ENCODE peak calls at places on chromosomes 4 and X, in four cellular contexts. Q is AG04449, N is heart right ventricle, E is NCI-H1105. O is an unnamed sample.

GRCh38 chrX:135931644-135932487 is 38.4 kb downstream of the SAGE1 start:
- DNase-seq in Q (no peak), N (peak; percentile 15), E (peak; percentile 1), O (peak; percentile 50)

GRCh38 chr4:152935138-152935537 is 985 bp upstream of the FHDC1 start:
- DNase-seq in Q (no peak), N (no peak), E (no peak), O (no peak)

GRCh38 chr4:182141046-182141445 is 102.2 kb upstream of the TENM3 start:
- DNase-seq in Q (no peak), N (no peak), E (no peak), O (no peak)

GRCh38 chr4:145891958-145892357 is 46.7 kb downstream of the ZNF827 start:
- DNase-seq in Q (no peak), N (no peak), E (no peak), O (no peak)

GRCh38 chrX:40297949-40298539 is 200.3 kb upstream of the BCOR start:
- DNase-seq in Q (no peak), N (no peak), E (no peak), O (no peak)

GRCh38 chr4:134027931-134028330 is 173.7 kb downstream of the PABPC4L start:
- DNase-seq in Q (no peak), N (no peak), E (no peak), O (no peak)

GRCh38 chrX:121191779-121192178 is 144.4 kb downstream of the GLUD2 start:
- DNase-seq in Q (no peak), N (no peak), E (peak; percentile 47), O (no peak)

GRCh38 chrX:39309018-39309620 is 507.9 kb downstream of the MID1IP1 start:
- DNase-seq in Q (no peak), N (no peak), E (no peak), O (no peak)

GRCh38 chrX:20217279-20217678 is 49.4 kb downstream of the RPS6KA3 start:
- DNase-seq in Q (no peak), N (no peak), E (no peak), O (no peak)

GRCh38 chr4:125750827-125751466 is 436.2 kb downstream of the FAT4 start:
- DNase-seq in Q (no peak), N (peak; percentile 63), E (no peak), O (no peak)

GRCh38 chr4:60721680-60722079 is 478.4 kb upstream of the ADGRL3 start:
- DNase-seq in Q (no peak), N (no peak), E (no peak), O (no peak)

GRCh38 chr4:105900541-105900940 is 5.3 kb downstream of the NPNT start:
- DNase-seq in Q (no peak), N (no peak), E (no peak), O (no peak)

GRCh38 chr4:55635760-55636621 is at the start of gene NMU:
- DNase-seq in Q (no peak), N (peak; percentile 18), E (peak; percentile 38), O (peak; percentile 17)

GRCh38 chrX:112851806-112852205 is 11.2 kb upstream of the AMOT start:
- DNase-seq in Q (no peak), N (peak; percentile 22), E (no peak), O (no peak)